ENCODE peak calls at places on chromosomes 16 and 17, in seven cellular contexts. F is germinal center; M is stimulated activated CD4-positive, alpha-beta T cell treated with anti-CD3 and anti-CD28 coated beads, Interleukin-2, amount 100 ng/mL, for 24 hours; B is T-helper 1 cell; C is CD4-positive, CD25-positive, alpha-beta regulatory T cell; D is anterior cingulate cortex; G is left lung. O is an unnamed sample.

GRCh38 chr16:20844588-20844987 is 38.3 kb downstream of the REXO5 start:
- DNase-seq in F (no peak), M (no peak), B (no peak), C (no peak), D (no peak), G (no peak), O (no peak)

GRCh38 chr16:2776500-2777139 is 460 bp downstream of the ELOB start:
- DNase-seq in F (peak; percentile 45), M (no peak), B (peak; percentile 30), C (peak; percentile 51), D (no peak), G (peak; percentile 88), O (no peak)

GRCh38 chr16:24053325-24053946 is 202.7 kb upstream of the CACNG3 start:
- DNase-seq in F (no peak), M (no peak), B (no peak), C (no peak), D (no peak), G (no peak), O (no peak)

GRCh38 chr17:74392848-74393247 is 25.5 kb downstream of the GPR142 start:
- DNase-seq in F (no peak), M (no peak), B (no peak), C (no peak), D (no peak), G (no peak), O (no peak)

GRCh38 chr16:50047864-50048263 is 17.9 kb upstream of the HEATR3 start:
- DNase-seq in F (no peak), M (no peak), B (no peak), C (no peak), D (no peak), G (no peak), O (no peak)

GRCh38 chr16:79899316-79900110 is 299.0 kb upstream of the MAF start:
- DNase-seq in F (no peak), M (no peak), B (no peak), C (no peak), D (no peak), G (no peak), O (no peak)

GRCh38 chr16:8026450-8026849 is 563.9 kb downstream of the TMEM114 start:
- DNase-seq in F (no peak), M (no peak), B (no peak), C (no peak), D (no peak), G (no peak), O (no peak)

GRCh38 chr16:87236516-87237115 is 80.6 kb downstream of the C16orf95 start:
- DNase-seq in F (no peak), M (no peak), B (no peak), C (no peak), D (no peak), G (no peak), O (no peak)

GRCh38 chr17:60323754-60324153 is 68.2 kb downstream of the USP32 start:
- DNase-seq in F (no peak), M (no peak), B (no peak), C (no peak), D (no peak), G (no peak), O (no peak)

GRCh38 chr16:1472974-1473373 is 1.9 kb downstream of the CLCN7 start:
- DNase-seq in F (no peak), M (no peak), B (no peak), C (no peak), D (no peak), G (no peak), O (no peak)

GRCh38 chr17:27572665-27573064 is 58.3 kb upstream of the LGALS9 start:
- DNase-seq in F (no peak), M (peak; percentile 71), B (no peak), C (no peak), D (no peak), G (no peak), O (no peak)

GRCh38 chr16:55542459-55543082 is 23.9 kb upstream of the CAPNS2 start:
- DNase-seq in F (no peak), M (no peak), B (no peak), C (no peak), D (no peak), G (no peak), O (no peak)

GRCh38 chr16:12078405-12079245 is 102.1 kb downstream of the SNX29 start:
- DNase-seq in F (no peak), M (no peak), B (no peak), C (peak; percentile 27), D (no peak), G (peak; percentile 41), O (no peak)

GRCh38 chr17:72890711-72891110 is 201.8 kb downstream of the SLC39A11 start:
- DNase-seq in F (no peak), M (no peak), B (no peak), C (no peak), D (no peak), G (no peak), O (no peak)

GRCh38 chr16:90061437-90061836 is 15.7 kb downstream of the PRDM7 start:
- DNase-seq in F (no peak), M (no peak), B (no peak), C (no peak), D (no peak), G (no peak), O (no peak)

GRCh38 chr16:17850626-17851265 is 380.0 kb upstream of the XYLT1 start:
- DNase-seq in F (no peak), M (no peak), B (no peak), C (no peak), D (no peak), G (no peak), O (no peak)

O was measured in T-helper 9 cell.